ENCODE peak calls at places on chromosomes 3 and 15, in four cellular contexts. One of them, this sample, is unnamed.

GRCh38 chr15:64772488-64772887 is 2.9 kb downstream of the RBPMS2 start:
- DNase-seq in Karpas-422: no peak
- DNase-seq in ascending aorta: no peak
- DNase-seq in activated T-helper 9 cell treated with anti-CD3 and anti-CD28 coated beads, Interleukin-2, amount 50 U/mL, for 16 hours: no peak
- DNase-seq in this sample: no peak

GRCh38 chr3:155554777-155555445 is 190.0 kb downstream of the PLCH1 start:
- DNase-seq in Karpas-422: no peak
- DNase-seq in ascending aorta: no peak
- DNase-seq in activated T-helper 9 cell treated with anti-CD3 and anti-CD28 coated beads, Interleukin-2, amount 50 U/mL, for 16 hours: no peak
- DNase-seq in this sample: no peak

GRCh38 chr15:69265347-69265955 is 33.3 kb upstream of the PAQR5 start:
- DNase-seq in Karpas-422: peak
- DNase-seq in ascending aorta: no peak
- DNase-seq in activated T-helper 9 cell treated with anti-CD3 and anti-CD28 coated beads, Interleukin-2, amount 50 U/mL, for 16 hours: no peak
- DNase-seq in this sample: no peak

GRCh38 chr3:150235799-150236198 is 172.3 kb upstream of the TSC22D2 start:
- DNase-seq in Karpas-422: no peak
- DNase-seq in ascending aorta: no peak
- DNase-seq in activated T-helper 9 cell treated with anti-CD3 and anti-CD28 coated beads, Interleukin-2, amount 50 U/mL, for 16 hours: no peak
- DNase-seq in this sample: no peak

GRCh38 chr15:85073556-85074194 is 92.0 kb downstream of the PDE8A start:
- DNase-seq in Karpas-422: no peak
- DNase-seq in ascending aorta: no peak
- DNase-seq in activated T-helper 9 cell treated with anti-CD3 and anti-CD28 coated beads, Interleukin-2, amount 50 U/mL, for 16 hours: no peak
- DNase-seq in this sample: no peak

GRCh38 chr15:62766599-62766998 is 275.9 kb upstream of the TPM1 start:
- DNase-seq in Karpas-422: no peak
- DNase-seq in ascending aorta: no peak
- DNase-seq in activated T-helper 9 cell treated with anti-CD3 and anti-CD28 coated beads, Interleukin-2, amount 50 U/mL, for 16 hours: no peak
- DNase-seq in this sample: no peak

GRCh38 chr3:24086597-24087369 is 141.7 kb downstream of the NR1D2 start:
- DNase-seq in Karpas-422: no peak
- DNase-seq in ascending aorta: no peak
- DNase-seq in activated T-helper 9 cell treated with anti-CD3 and anti-CD28 coated beads, Interleukin-2, amount 50 U/mL, for 16 hours: no peak
- DNase-seq in this sample: no peak

GRCh38 chr3:184604039-184604955 is 42.7 kb downstream of the EPHB3 start:
- DNase-seq in Karpas-422: no peak
- DNase-seq in ascending aorta: no peak
- DNase-seq in activated T-helper 9 cell treated with anti-CD3 and anti-CD28 coated beads, Interleukin-2, amount 50 U/mL, for 16 hours: no peak
- DNase-seq in this sample: no peak

GRCh38 chr3:112111785-112112402 is 21.2 kb downstream of the GCSAM start:
- DNase-seq in Karpas-422: peak
- DNase-seq in ascending aorta: no peak
- DNase-seq in activated T-helper 9 cell treated with anti-CD3 and anti-CD28 coated beads, Interleukin-2, amount 50 U/mL, for 16 hours: peak
- DNase-seq in this sample: no peak

GRCh38 chr3:17686613-17687012 is 55.8 kb downstream of the TBC1D5 start:
- DNase-seq in Karpas-422: peak
- DNase-seq in ascending aorta: no peak
- DNase-seq in activated T-helper 9 cell treated with anti-CD3 and anti-CD28 coated beads, Interleukin-2, amount 50 U/mL, for 16 hours: no peak
- DNase-seq in this sample: no peak

GRCh38 chr3:46617941-46618340 is 5.6 kb downstream of the FAM240A start:
- DNase-seq in Karpas-422: no peak
- DNase-seq in ascending aorta: no peak
- DNase-seq in activated T-helper 9 cell treated with anti-CD3 and anti-CD28 coated beads, Interleukin-2, amount 50 U/mL, for 16 hours: no peak
- DNase-seq in this sample: no peak

GRCh38 chr3:131454501-131454900 is 48.3 kb downstream of the MRPL3 start:
- DNase-seq in Karpas-422: no peak
- DNase-seq in ascending aorta: no peak
- DNase-seq in activated T-helper 9 cell treated with anti-CD3 and anti-CD28 coated beads, Interleukin-2, amount 50 U/mL, for 16 hours: no peak
- DNase-seq in this sample: no peak

GRCh38 chr15:45157974-45158373 is 28.2 kb downstream of the DUOX1 start:
- DNase-seq in Karpas-422: no peak
- DNase-seq in ascending aorta: no peak
- DNase-seq in activated T-helper 9 cell treated with anti-CD3 and anti-CD28 coated beads, Interleukin-2, amount 50 U/mL, for 16 hours: no peak
- DNase-seq in this sample: peak

GRCh38 chr3:195071916-195072820 is 198.8 kb downstream of the XXYLT1 start:
- DNase-seq in Karpas-422: no peak
- DNase-seq in ascending aorta: no peak
- DNase-seq in activated T-helper 9 cell treated with anti-CD3 and anti-CD28 coated beads, Interleukin-2, amount 50 U/mL, for 16 hours: no peak
- DNase-seq in this sample: no peak

GRCh38 chr3:129560931-129561594 is 18.1 kb downstream of the H1-8 start:
- DNase-seq in Karpas-422: no peak
- DNase-seq in ascending aorta: peak
- DNase-seq in activated T-helper 9 cell treated with anti-CD3 and anti-CD28 coated beads, Interleukin-2, amount 50 U/mL, for 16 hours: no peak
- DNase-seq in this sample: no peak

GRCh38 chr3:46878796-46879436 is 1.4 kb downstream of the PTH1R start:
- DNase-seq in Karpas-422: no peak
- DNase-seq in ascending aorta: no peak
- DNase-seq in activated T-helper 9 cell treated with anti-CD3 and anti-CD28 coated beads, Interleukin-2, amount 50 U/mL, for 16 hours: no peak
- DNase-seq in this sample: no peak

GRCh38 chr15:91468861-91469260 is 368.8 kb downstream of the SV2B start:
- DNase-seq in Karpas-422: no peak
- DNase-seq in ascending aorta: no peak
- DNase-seq in activated T-helper 9 cell treated with anti-CD3 and anti-CD28 coated beads, Interleukin-2, amount 50 U/mL, for 16 hours: no peak
- DNase-seq in this sample: no peak

GRCh38 chr3:98874602-98875249 is 26.8 kb downstream of the DCBLD2 start:
- DNase-seq in Karpas-422: no peak
- DNase-seq in ascending aorta: no peak
- DNase-seq in activated T-helper 9 cell treated with anti-CD3 and anti-CD28 coated beads, Interleukin-2, amount 50 U/mL, for 16 hours: no peak
- DNase-seq in this sample: no peak

GRCh38 chr15:94230436-94230885 is 900 bp upstream of the MCTP2 start:
- DNase-seq in Karpas-422: no peak
- DNase-seq in ascending aorta: no peak
- DNase-seq in activated T-helper 9 cell treated with anti-CD3 and anti-CD28 coated beads, Interleukin-2, amount 50 U/mL, for 16 hours: no peak
- DNase-seq in this sample: no peak

GRCh38 chr3:7504886-7505775 is 644.2 kb downstream of the GRM7 start:
- DNase-seq in Karpas-422: no peak
- DNase-seq in ascending aorta: no peak
- DNase-seq in activated T-helper 9 cell treated with anti-CD3 and anti-CD28 coated beads, Interleukin-2, amount 50 U/mL, for 16 hours: no peak
- DNase-seq in this sample: no peak

GRCh38 chr3:89306535-89306934 is 199.1 kb downstream of the EPHA3 start:
- DNase-seq in Karpas-422: no peak
- DNase-seq in ascending aorta: no peak
- DNase-seq in activated T-helper 9 cell treated with anti-CD3 and anti-CD28 coated beads, Interleukin-2, amount 50 U/mL, for 16 hours: no peak
- DNase-seq in this sample: no peak

GRCh38 chr3:11618897-11619296 is 24.8 kb downstream of the VGLL4 start:
- DNase-seq in Karpas-422: no peak
- DNase-seq in ascending aorta: no peak
- DNase-seq in activated T-helper 9 cell treated with anti-CD3 and anti-CD28 coated beads, Interleukin-2, amount 50 U/mL, for 16 hours: no peak
- DNase-seq in this sample: no peak

GRCh38 chr15:75104804-75105557 is 81.6 kb downstream of the PPCDC start:
- DNase-seq in Karpas-422: no peak
- DNase-seq in ascending aorta: no peak
- DNase-seq in activated T-helper 9 cell treated with anti-CD3 and anti-CD28 coated beads, Interleukin-2, amount 50 U/mL, for 16 hours: no peak
- DNase-seq in this sample: peak

GRCh38 chr3:14000556-14000955 is 120.7 kb upstream of the WNT7A start:
- DNase-seq in Karpas-422: no peak
- DNase-seq in ascending aorta: no peak
- DNase-seq in activated T-helper 9 cell treated with anti-CD3 and anti-CD28 coated beads, Interleukin-2, amount 50 U/mL, for 16 hours: no peak
- DNase-seq in this sample: no peak

GRCh38 chr3:4218426-4219226 is 84.5 kb upstream of the SETMAR start:
- DNase-seq in Karpas-422: no peak
- DNase-seq in ascending aorta: no peak
- DNase-seq in activated T-helper 9 cell treated with anti-CD3 and anti-CD28 coated beads, Interleukin-2, amount 50 U/mL, for 16 hours: no peak
- DNase-seq in this sample: no peak

This sample was measured in GOT3.